ENCODE peak calls at places on chromosomes 1 and 21, in seven cellular contexts. M is heart left ventricle; Y is upper lobe of right lung; N is CD8-positive, alpha-beta memory T cell; X is heart right ventricle; I is RWPE2; Z is colonic mucosa. H is an unnamed sample.

GRCh38 chr1:97377432-97378034 is 543.3 kb downstream of the DPYD start:
- DNase-seq in M (no peak), X (no peak), N (no peak), Z (no peak), Y (no peak), I (no peak), H (no peak)

GRCh38 chr21:27807596-27807995 is 840.7 kb upstream of the ADAMTS5 start:
- DNase-seq in X (no peak), I (no peak), N (no peak), Y (no peak), Z (no peak), M (no peak), H (no peak)

GRCh38 chr1:79041666-79042065 is 35.1 kb upstream of the ADGRL4 start:
- DNase-seq in Y (no peak), N (no peak), Z (no peak), I (no peak), M (no peak), X (no peak), H (no peak)

GRCh38 chr1:10671551-10672375 is 124.7 kb downstream of the CASZ1 start:
- DNase-seq in M (no peak), Y (no peak), X (no peak), I (no peak), Z (no peak), N (no peak), H (no peak)

GRCh38 chr21:45525910-45526306 is 16.3 kb downstream of the SLC19A1 start:
- DNase-seq in Y (peak; percentile 59), X (peak; percentile 7), Z (no peak), N (no peak), M (no peak), I (peak; percentile 34), H (peak; percentile 40)

GRCh38 chr1:48688102-48688760 is 88.5 kb downstream of the BEND5 start:
- DNase-seq in Z (no peak), Y (no peak), M (no peak), X (no peak), N (no peak), I (no peak), H (no peak)

GRCh38 chr1:41239988-41240610 is 2.0 kb downstream of the SCMH1 start:
- DNase-seq in X (no peak), Y (no peak), Z (no peak), M (no peak), N (peak; percentile 17), I (no peak), H (no peak)

GRCh38 chr1:90201467-90202358 is 206.8 kb downstream of the ZNF326 start:
- DNase-seq in I (no peak), X (no peak), Z (no peak), Y (no peak), M (no peak), N (no peak), H (no peak)

GRCh38 chr1:94623560-94624148 is 82.1 kb upstream of the F3 start:
- DNase-seq in X (no peak), I (peak; percentile 88), N (no peak), Y (no peak), M (no peak), Z (peak; percentile 13), H (no peak)

GRCh38 chr1:29439615-29440014 is 203.3 kb downstream of the PTPRU start:
- DNase-seq in M (no peak), X (no peak), Z (no peak), N (no peak), I (peak; percentile 3), Y (no peak), H (no peak)

GRCh38 chr1:53449026-53449425 is 10.2 kb upstream of the DMRTB1 start:
- DNase-seq in X (no peak), N (no peak), I (no peak), Y (no peak), M (no peak), Z (no peak), H (no peak)

GRCh38 chr1:173888749-173889148 is 20.6 kb downstream of the ZBTB37 start:
- DNase-seq in Z (no peak), Y (no peak), X (no peak), M (no peak), I (no peak), N (no peak), H (no peak)

GRCh38 chr1:224800486-224801119 is 128.9 kb upstream of the DNAH14 start:
- DNase-seq in Z (no peak), X (no peak), Y (no peak), N (no peak), I (no peak), M (no peak), H (no peak)

GRCh38 chr21:38938343-38938742 is 132.6 kb downstream of the ETS2 start:
- DNase-seq in Z (no peak), I (no peak), Y (no peak), N (peak; percentile 7), X (no peak), M (no peak), H (peak; percentile 45)

GRCh38 chr1:246506440-246506784 is 667 bp downstream of the SMYD3 start:
- DNase-seq in M (no peak), I (no peak), N (no peak), X (no peak), Z (no peak), Y (peak; percentile 61), H (no peak)

DNA sequence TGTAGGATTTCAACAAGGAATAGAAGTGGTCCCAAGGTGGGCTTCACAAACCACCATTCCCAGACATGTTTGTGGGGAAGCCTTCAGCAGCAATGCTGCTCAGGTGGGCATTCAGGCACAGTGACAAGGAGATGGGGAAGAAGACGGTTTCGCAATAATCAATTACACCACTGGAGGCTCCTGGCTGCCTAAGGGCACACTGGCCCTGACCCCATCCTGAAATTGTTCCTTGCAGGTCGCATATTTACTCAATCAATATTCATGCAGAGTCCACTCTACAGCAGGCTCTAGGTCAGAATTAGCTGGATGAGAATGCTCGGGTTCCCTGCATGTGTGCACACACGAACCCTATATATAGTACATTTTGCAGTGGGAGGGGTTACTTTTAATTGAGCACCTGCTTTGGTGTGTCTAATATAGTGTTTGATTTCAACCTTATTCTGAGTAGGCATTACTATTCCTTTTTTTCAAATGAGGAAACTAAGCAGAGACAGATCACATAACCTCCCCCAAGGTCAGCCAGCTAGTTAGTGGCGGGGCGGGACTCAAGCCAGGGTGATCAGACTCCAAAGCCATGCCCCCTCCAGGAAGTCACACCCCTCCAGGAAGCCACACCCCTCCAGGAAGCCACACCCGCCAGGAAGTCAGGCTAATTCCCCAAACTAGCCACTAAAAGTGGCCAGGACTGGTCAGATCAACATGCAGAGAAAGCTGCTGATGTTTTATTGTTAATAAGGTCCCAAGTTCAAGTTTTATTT is 106.5 kb downstream of the HLCS start:
- DNase-seq in X (peak; percentile 81), Z (peak; percentile 91), M (peak; percentile 85), I (peak; percentile 91), Y (peak; percentile 86), N (peak; percentile 7), H (peak; percentile 27)
- H3K27me3 ChIP-seq in X (no peaks in the 10 kb centered on the region), Z (no peaks in the 10 kb centered on the region), M (no peaks in the 10 kb centered on the region), I (no peaks in the 10 kb centered on the region), Y (no peaks in the 10 kb centered on the region), N (no peaks in the 10 kb centered on the region), H (no peaks in the 10 kb centered on the region)

GRCh38 chr1:6962956-6963915 is 178.0 kb downstream of the CAMTA1 start:
- DNase-seq in I (peak; percentile 86), M (peak; percentile 75), N (peak; percentile 6), Y (no peak), X (peak; percentile 58), Z (peak; percentile 92), H (peak; percentile 35)
- H3K4me3 ChIP-seq in I (no peak overlapping the region), M (no peak overlapping the region), N (no peak overlapping the region), Y (peak overlapping the region; percentile 16), X (no peak overlapping the region), Z (no peak overlapping the region), H (peak overlapping the region; percentile 6)

GRCh38 chr1:54475357-54476230 is 69.4 kb upstream of the SSBP3 start:
- DNase-seq in X (no peak), M (no peak), Z (no peak), I (no peak), N (peak; percentile 67), Y (no peak), H (peak; percentile 55)

GRCh38 chr1:54474500-54475235 is 68.5 kb upstream of the SSBP3 start:
- DNase-seq in N (peak; percentile 26), Z (peak; percentile 48), M (peak; percentile 45), Y (no peak), X (peak; percentile 40), I (no peak), H (peak; percentile 42)

GRCh38 chr1:54479251-54479650 is 68.8 kb upstream of the ACOT11 start:
- DNase-seq in X (no peak), N (no peak), M (no peak), I (no peak), Z (no peak), Y (no peak), H (no peak)

GRCh38 chr1:54476231-54477109 is 70.3 kb upstream of the SSBP3 start:
- DNase-seq in X (no peak), Y (no peak), N (no peak), I (no peak), M (no peak), Z (no peak), H (no peak)

DNA sequence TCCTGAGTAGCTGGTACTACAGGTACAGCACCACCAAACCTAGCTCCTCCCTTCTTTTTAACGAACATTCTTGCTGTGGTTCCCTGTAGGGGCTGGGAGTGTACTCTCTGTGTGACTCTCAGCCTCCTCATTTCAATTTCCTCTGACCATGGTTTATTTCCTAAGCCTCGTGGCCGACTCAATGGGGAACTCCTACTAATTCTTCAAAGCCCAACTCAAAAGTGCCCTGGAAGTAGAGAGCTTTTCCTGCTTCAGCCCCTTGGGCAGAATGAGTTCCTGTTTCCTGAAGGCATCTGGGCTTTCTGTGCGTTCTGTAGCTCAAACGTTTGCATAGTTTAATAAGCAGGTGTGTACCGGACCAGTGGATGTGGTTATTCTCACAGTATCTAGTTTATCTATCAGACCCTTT is 70.9 kb upstream of the ACOT11 start:
- DNase-seq in X (no peak), I (no peak), Y (no peak), Z (no peak), N (no peak), M (no peak), H (no peak)
- H3K27me3 ChIP-seq in X (peaks cover 26% of the 10 kb centered on the region), I (peaks cover 9% of the 10 kb centered on the region), Y (peaks cover 6% of the 10 kb centered on the region), Z (no peaks in the 10 kb centered on the region), N (no peaks in the 10 kb centered on the region), M (peaks cover 8% of the 10 kb centered on the region), H (peaks cover 3% of the 10 kb centered on the region)

DNA sequence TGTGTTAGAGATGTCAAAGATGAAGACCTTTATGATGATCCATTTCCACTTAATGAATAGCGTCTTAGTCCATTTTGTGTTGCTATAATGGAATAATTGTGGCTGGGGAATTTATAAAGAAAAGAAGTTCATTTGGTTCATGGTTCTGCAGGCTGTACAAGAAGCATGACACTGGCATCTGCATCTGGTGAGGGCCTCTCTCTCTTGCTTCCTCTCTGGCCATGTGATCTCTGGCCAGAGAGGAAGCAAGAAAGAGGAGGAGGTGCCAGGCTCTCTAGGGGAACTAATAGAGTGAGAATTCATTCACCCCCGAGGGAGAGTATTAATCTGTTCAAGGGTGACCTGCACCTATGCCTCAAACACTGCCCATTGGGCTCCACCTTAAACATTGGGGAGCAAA is 242.8 kb downstream of the DISC1 start:
- DNase-seq in N (no peak), Z (no peak), I (no peak), X (no peak), Y (no peak), M (no peak), H (no peak)
- H3K4me3 ChIP-seq in N (no peak overlapping the region), Z (no peak overlapping the region), I (no peak overlapping the region), X (no peak overlapping the region), Y (no peak overlapping the region), M (no peak overlapping the region), H (no peak overlapping the region)

GRCh38 chr1:23362218-23362713 is 7.4 kb downstream of the ZNF436 start:
- DNase-seq in Z (no peak), I (no peak), M (no peak), Y (no peak), X (no peak), N (no peak), H (no peak)
- H3K27me3 ChIP-seq in Z (no peaks in the 10 kb centered on the region), I (no peaks in the 10 kb centered on the region), M (no peaks in the 10 kb centered on the region), Y (no peaks in the 10 kb centered on the region), X (no peaks in the 10 kb centered on the region), N (no peaks in the 10 kb centered on the region), H (no peaks in the 10 kb centered on the region)

GRCh38 chr1:233143266-233143665 is 152.3 kb downstream of the PCNX2 start:
- DNase-seq in Y (no peak), I (no peak), X (no peak), N (no peak), M (no peak), Z (no peak), H (no peak)
- H3K4me3 ChIP-seq in Y (no peak overlapping the region), I (no peak overlapping the region), X (no peak overlapping the region), N (no peak overlapping the region), M (no peak overlapping the region), Z (no peak overlapping the region), H (no peak overlapping the region)